ENCODE peak calls at places on chromosomes 1 and 21, in five cellular contexts. One of them, this sample, is unnamed.

GRCh38 chr1:202967684-202968281 is 726 bp upstream of the CYB5R1 start:
- DNase-seq in activated T-helper 9 cell treated with anti-CD3 and anti-CD28 coated beads, Interleukin-2, amount 50 U/mL, for 16 hours: no peak
- DNase-seq in stomach: no peak
- DNase-seq in CD4-positive, alpha-beta memory T cell: peak
- DNase-seq in ELR: peak
- DNase-seq in this sample: peak

GRCh38 chr1:55127827-55128343 is 87.3 kb downstream of the USP24 start:
- DNase-seq in activated T-helper 9 cell treated with anti-CD3 and anti-CD28 coated beads, Interleukin-2, amount 50 U/mL, for 16 hours: no peak
- DNase-seq in stomach: no peak
- DNase-seq in CD4-positive, alpha-beta memory T cell: no peak
- DNase-seq in ELR: peak
- DNase-seq in this sample: peak

GRCh38 chr1:10399487-10399917 is 638 bp downstream of the PGD start:
- DNase-seq in activated T-helper 9 cell treated with anti-CD3 and anti-CD28 coated beads, Interleukin-2, amount 50 U/mL, for 16 hours: peak
- DNase-seq in stomach: no peak
- DNase-seq in CD4-positive, alpha-beta memory T cell: no peak
- DNase-seq in ELR: peak
- DNase-seq in this sample: no peak

GRCh38 chr1:226064816-226065248 is 2.3 kb downstream of the H3-3A start:
- DNase-seq in activated T-helper 9 cell treated with anti-CD3 and anti-CD28 coated beads, Interleukin-2, amount 50 U/mL, for 16 hours: no peak
- DNase-seq in stomach: peak
- DNase-seq in CD4-positive, alpha-beta memory T cell: peak
- DNase-seq in ELR: peak
- DNase-seq in this sample: peak

GRCh38 chr21:38433516-38433915 is 64.8 kb downstream of the ERG start:
- DNase-seq in activated T-helper 9 cell treated with anti-CD3 and anti-CD28 coated beads, Interleukin-2, amount 50 U/mL, for 16 hours: no peak
- DNase-seq in stomach: no peak
- DNase-seq in CD4-positive, alpha-beta memory T cell: no peak
- DNase-seq in ELR: no peak
- DNase-seq in this sample: no peak

GRCh38 chr1:10380594-10381275 is 18.1 kb upstream of the PGD start:
- DNase-seq in activated T-helper 9 cell treated with anti-CD3 and anti-CD28 coated beads, Interleukin-2, amount 50 U/mL, for 16 hours: no peak
- DNase-seq in stomach: no peak
- DNase-seq in CD4-positive, alpha-beta memory T cell: no peak
- DNase-seq in ELR: peak
- DNase-seq in this sample: no peak

GRCh38 chr21:16258834-16259611 is 529.2 kb downstream of the USP25 start:
- DNase-seq in activated T-helper 9 cell treated with anti-CD3 and anti-CD28 coated beads, Interleukin-2, amount 50 U/mL, for 16 hours: no peak
- DNase-seq in stomach: no peak
- DNase-seq in CD4-positive, alpha-beta memory T cell: no peak
- DNase-seq in ELR: no peak
- DNase-seq in this sample: no peak

GRCh38 chr1:14347186-14347585 is 251.3 kb upstream of the KAZN start:
- DNase-seq in activated T-helper 9 cell treated with anti-CD3 and anti-CD28 coated beads, Interleukin-2, amount 50 U/mL, for 16 hours: no peak
- DNase-seq in stomach: no peak
- DNase-seq in CD4-positive, alpha-beta memory T cell: no peak
- DNase-seq in ELR: no peak
- DNase-seq in this sample: no peak

GRCh38 chr1:47996406-47997226 is 569 bp downstream of the TRABD2B start:
- DNase-seq in activated T-helper 9 cell treated with anti-CD3 and anti-CD28 coated beads, Interleukin-2, amount 50 U/mL, for 16 hours: no peak
- DNase-seq in stomach: no peak
- DNase-seq in CD4-positive, alpha-beta memory T cell: no peak
- DNase-seq in ELR: no peak
- DNase-seq in this sample: no peak

GRCh38 chr1:173062156-173062938 is 11.6 kb upstream of the TNFSF18 start:
- DNase-seq in activated T-helper 9 cell treated with anti-CD3 and anti-CD28 coated beads, Interleukin-2, amount 50 U/mL, for 16 hours: no peak
- DNase-seq in stomach: no peak
- DNase-seq in CD4-positive, alpha-beta memory T cell: no peak
- DNase-seq in ELR: peak
- DNase-seq in this sample: no peak

GRCh38 chr1:27366113-27366410 is 699 bp downstream of the MAP3K6 start:
- DNase-seq in activated T-helper 9 cell treated with anti-CD3 and anti-CD28 coated beads, Interleukin-2, amount 50 U/mL, for 16 hours: peak
- DNase-seq in stomach: peak
- DNase-seq in CD4-positive, alpha-beta memory T cell: peak
- DNase-seq in ELR: peak
- DNase-seq in this sample: peak

GRCh38 chr1:196380311-196380710 is 227.9 kb downstream of the KCNT2 start:
- DNase-seq in activated T-helper 9 cell treated with anti-CD3 and anti-CD28 coated beads, Interleukin-2, amount 50 U/mL, for 16 hours: no peak
- DNase-seq in stomach: no peak
- DNase-seq in CD4-positive, alpha-beta memory T cell: no peak
- DNase-seq in ELR: no peak
- DNase-seq in this sample: no peak

GRCh38 chr1:37574834-37575479 is 18.2 kb downstream of the DNALI1 start:
- DNase-seq in activated T-helper 9 cell treated with anti-CD3 and anti-CD28 coated beads, Interleukin-2, amount 50 U/mL, for 16 hours: no peak
- DNase-seq in stomach: no peak
- DNase-seq in CD4-positive, alpha-beta memory T cell: no peak
- DNase-seq in ELR: peak
- DNase-seq in this sample: no peak

GRCh38 chr1:84069236-84069845 is 70.4 kb upstream of the TTLL7 start:
- DNase-seq in activated T-helper 9 cell treated with anti-CD3 and anti-CD28 coated beads, Interleukin-2, amount 50 U/mL, for 16 hours: no peak
- DNase-seq in stomach: no peak
- DNase-seq in CD4-positive, alpha-beta memory T cell: no peak
- DNase-seq in ELR: peak
- DNase-seq in this sample: no peak

GRCh38 chr1:39130297-39130696 is 74.2 kb upstream of the MACF1 start:
- DNase-seq in activated T-helper 9 cell treated with anti-CD3 and anti-CD28 coated beads, Interleukin-2, amount 50 U/mL, for 16 hours: no peak
- DNase-seq in stomach: no peak
- DNase-seq in CD4-positive, alpha-beta memory T cell: no peak
- DNase-seq in ELR: peak
- DNase-seq in this sample: no peak

GRCh38 chr1:73673980-73674379 is 524.0 kb downstream of the LRRIQ3 start:
- DNase-seq in activated T-helper 9 cell treated with anti-CD3 and anti-CD28 coated beads, Interleukin-2, amount 50 U/mL, for 16 hours: no peak
- DNase-seq in stomach: no peak
- DNase-seq in CD4-positive, alpha-beta memory T cell: no peak
- DNase-seq in ELR: no peak
- DNase-seq in this sample: no peak

GRCh38 chr1:149881876-149882275 is 17.5 kb upstream of the BOLA1 start:
- DNase-seq in activated T-helper 9 cell treated with anti-CD3 and anti-CD28 coated beads, Interleukin-2, amount 50 U/mL, for 16 hours: no peak
- DNase-seq in stomach: no peak
- DNase-seq in CD4-positive, alpha-beta memory T cell: no peak
- DNase-seq in ELR: no peak
- DNase-seq in this sample: no peak

GRCh38 chr1:206766251-206766856 is 4.2 kb upstream of the IL19 start:
- DNase-seq in activated T-helper 9 cell treated with anti-CD3 and anti-CD28 coated beads, Interleukin-2, amount 50 U/mL, for 16 hours: peak
- DNase-seq in stomach: peak
- DNase-seq in CD4-positive, alpha-beta memory T cell: peak
- DNase-seq in ELR: peak
- DNase-seq in this sample: peak

GRCh38 chr1:218476385-218476784 is 131.2 kb downstream of the TGFB2 start:
- DNase-seq in activated T-helper 9 cell treated with anti-CD3 and anti-CD28 coated beads, Interleukin-2, amount 50 U/mL, for 16 hours: no peak
- DNase-seq in stomach: no peak
- DNase-seq in CD4-positive, alpha-beta memory T cell: no peak
- DNase-seq in ELR: peak
- DNase-seq in this sample: no peak

GRCh38 chr1:3895951-3896325 is 4.1 kb downstream of the C1orf174 start:
- DNase-seq in activated T-helper 9 cell treated with anti-CD3 and anti-CD28 coated beads, Interleukin-2, amount 50 U/mL, for 16 hours: no peak
- DNase-seq in stomach: no peak
- DNase-seq in CD4-positive, alpha-beta memory T cell: no peak
- DNase-seq in ELR: no peak
- DNase-seq in this sample: no peak

GRCh38 chr21:38311091-38311490 is 54.3 kb downstream of the KCNJ15 start:
- DNase-seq in activated T-helper 9 cell treated with anti-CD3 and anti-CD28 coated beads, Interleukin-2, amount 50 U/mL, for 16 hours: no peak
- DNase-seq in stomach: no peak
- DNase-seq in CD4-positive, alpha-beta memory T cell: no peak
- DNase-seq in ELR: no peak
- DNase-seq in this sample: no peak

GRCh38 chr1:19861034-19861433 is 21.2 kb upstream of the OTUD3 start:
- DNase-seq in activated T-helper 9 cell treated with anti-CD3 and anti-CD28 coated beads, Interleukin-2, amount 50 U/mL, for 16 hours: no peak
- DNase-seq in stomach: no peak
- DNase-seq in CD4-positive, alpha-beta memory T cell: no peak
- DNase-seq in ELR: peak
- DNase-seq in this sample: no peak

GRCh38 chr1:234000557-234001081 is 96.1 kb downstream of the SLC35F3 start:
- DNase-seq in activated T-helper 9 cell treated with anti-CD3 and anti-CD28 coated beads, Interleukin-2, amount 50 U/mL, for 16 hours: no peak
- DNase-seq in stomach: no peak
- DNase-seq in CD4-positive, alpha-beta memory T cell: no peak
- DNase-seq in ELR: no peak
- DNase-seq in this sample: no peak

This sample was measured in GM10248.